ENCODE peak calls at places on chromosomes 11 and 22, in four cellular contexts. One of them, this sample, is unnamed.
A peak's percentile ranks its signal among the peaks of the same experiment; 100 is the strongest.

GRCh38 chr11:2320591-2321310 is 18.9 kb downstream of the TSPAN32 start:
- DNase-seq in GM12878: no peak
- DNase-seq in H1: no peak
- DNase-seq in HepG2: no peak
- DNase-seq in this sample: no peak

GRCh38 chr22:27238935-27239510 is 562.5 kb downstream of the MN1 start:
- DNase-seq in H1: no peak
- DNase-seq in HepG2: no peak
- DNase-seq in GM12878: no peak
- DNase-seq in this sample: peak; percentile 24

GRCh38 chr22:44566911-44567310 is 68.9 kb upstream of the RTL6 start:
- DNase-seq in H1: no peak
- DNase-seq in HepG2: no peak
- DNase-seq in GM12878: no peak
- DNase-seq in this sample: no peak

GRCh38 chr11:113618360-113618759 is 87.7 kb downstream of the TMPRSS5 start:
- DNase-seq in HepG2: no peak
- DNase-seq in H1: no peak
- DNase-seq in GM12878: no peak
- DNase-seq in this sample: no peak

GRCh38 chr11:77130763-77131513 is 2.9 kb downstream of the MYO7A start:
- DNase-seq in H1: no peak
- DNase-seq in GM12878: no peak
- DNase-seq in HepG2: peak; percentile 82
- DNase-seq in this sample: no peak

GRCh38 chr11:18972336-18972735 is 33.1 kb upstream of the MRGPRX1 start:
- DNase-seq in H1: no peak
- DNase-seq in GM12878: no peak
- DNase-seq in HepG2: no peak
- DNase-seq in this sample: no peak

GRCh38 chr11:64933935-64934693 is 1.6 kb downstream of the GPHA2 start:
- DNase-seq in GM12878: no peak
- DNase-seq in H1: no peak
- DNase-seq in HepG2: no peak
- DNase-seq in this sample: no peak

GRCh38 chr11:576791-577610 is 731 bp downstream of the PHRF1 start:
- DNase-seq in HepG2: no peak
- DNase-seq in H1: no peak
- DNase-seq in GM12878: no peak
- DNase-seq in this sample: no peak

GRCh38 chr11:69978841-69979614 is 99.1 kb upstream of the ANO1 start:
- DNase-seq in GM12878: no peak
- DNase-seq in H1: no peak
- DNase-seq in HepG2: no peak
- DNase-seq in this sample: no peak

GRCh38 chr22:43006753-43007152 is 8.2 kb downstream of the PACSIN2 start:
- DNase-seq in HepG2: no peak
- DNase-seq in GM12878: no peak
- DNase-seq in H1: no peak
- DNase-seq in this sample: peak; percentile 23

GRCh38 chr22:37282385-37282677 is at the start of gene CYTH4:
- DNase-seq in HepG2: no peak
- DNase-seq in H1: no peak
- DNase-seq in GM12878: no peak
- DNase-seq in this sample: peak; percentile 38

GRCh38 chr11:2746401-2747230 is 46.8 kb upstream of the KCNQ1OT1 start:
- DNase-seq in GM12878: no peak
- DNase-seq in H1: no peak
- DNase-seq in HepG2: no peak
- DNase-seq in this sample: no peak

GRCh38 chr11:61711493-61711892 is 31.3 kb downstream of the DAGLA start:
- DNase-seq in GM12878: no peak
- DNase-seq in HepG2: no peak
- DNase-seq in H1: no peak
- DNase-seq in this sample: no peak

GRCh38 chr11:107956543-107956942 is 28.3 kb downstream of the RAB39A start:
- DNase-seq in GM12878: no peak
- DNase-seq in HepG2: no peak
- DNase-seq in H1: no peak
- DNase-seq in this sample: no peak

GRCh38 chr22:17707526-17707925 is 66.7 kb downstream of the BID start:
- DNase-seq in H1: no peak
- DNase-seq in HepG2: no peak
- DNase-seq in GM12878: no peak
- DNase-seq in this sample: no peak

GRCh38 chr22:38074181-38075104 is 9.5 kb downstream of the SLC16A8 start:
- DNase-seq in HepG2: no peak
- DNase-seq in GM12878: no peak
- DNase-seq in H1: peak; percentile 87
- DNase-seq in this sample: no peak

GRCh38 chr11:120260616-120261015 is 20.7 kb downstream of the POU2F3 start:
- DNase-seq in H1: no peak
- DNase-seq in GM12878: no peak
- DNase-seq in HepG2: no peak
- DNase-seq in this sample: no peak

GRCh38 chr11:93838967-93839366 is 11.5 kb downstream of the VSTM5 start:
- DNase-seq in GM12878: no peak
- DNase-seq in H1: no peak
- DNase-seq in HepG2: peak; percentile 12
- DNase-seq in this sample: no peak

GRCh38 chr11:68950776-68951175 is 30.0 kb downstream of the MRGPRD start:
- DNase-seq in HepG2: no peak
- DNase-seq in H1: peak; percentile 60
- DNase-seq in GM12878: no peak
- DNase-seq in this sample: no peak

GRCh38 chr11:79088967-79089366 is 351.9 kb downstream of the TENM4 start:
- DNase-seq in HepG2: no peak
- DNase-seq in H1: no peak
- DNase-seq in GM12878: no peak
- DNase-seq in this sample: no peak

GRCh38 chr11:44446341-44446712 is 119.1 kb upstream of the CD82 start:
- DNase-seq in GM12878: no peak
- DNase-seq in H1: no peak
- DNase-seq in HepG2: no peak
- DNase-seq in this sample: no peak

GRCh38 chr22:43110927-43111623 is 525 bp downstream of the BIK start:
- DNase-seq in H1: peak; percentile 75
- DNase-seq in HepG2: no peak
- DNase-seq in GM12878: no peak
- DNase-seq in this sample: no peak

GRCh38 chr11:117185739-117186430 is 7.3 kb downstream of the SIDT2 start:
- DNase-seq in HepG2: no peak
- DNase-seq in H1: no peak
- DNase-seq in GM12878: peak; percentile 28
- DNase-seq in this sample: no peak

GRCh38 chr11:102225689-102226562 is 91.4 kb upstream of the BIRC3 start:
- DNase-seq in HepG2: peak; percentile 28
- DNase-seq in GM12878: no peak
- DNase-seq in H1: no peak
- DNase-seq in this sample: no peak

GRCh38 chr22:39923689-39924088 is 22.8 kb downstream of the GRAP2 start:
- DNase-seq in H1: no peak
- DNase-seq in GM12878: no peak
- DNase-seq in HepG2: no peak
- DNase-seq in this sample: no peak

DNA sequence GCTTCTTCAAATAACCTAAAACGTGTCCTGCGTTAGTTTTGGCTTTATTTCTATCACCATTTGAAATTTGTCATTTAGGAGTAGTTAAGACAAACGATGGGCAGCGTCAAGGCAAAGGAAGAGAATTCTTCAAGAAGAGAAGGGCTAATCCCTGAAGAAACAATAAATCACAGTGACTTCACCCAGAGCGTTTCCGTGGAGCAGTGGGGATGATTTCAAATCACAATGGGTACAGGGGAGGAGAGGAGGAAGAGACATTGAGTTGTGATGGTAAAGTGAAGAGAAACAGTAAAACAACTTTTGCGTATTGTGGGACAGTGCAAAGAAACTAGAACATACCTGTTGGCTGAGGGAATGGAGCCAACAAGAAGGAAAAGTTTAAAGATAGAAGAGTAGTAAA is 9.7 kb downstream of the PDGFD start:
- DNase-seq in HepG2: no peak
- DNase-seq in H1: no peak
- DNase-seq in GM12878: no peak
- DNase-seq in this sample: no peak
- TF ChIP-seq ATF3 in HepG2: no peak
- TF ChIP-seq ATF3 in H1: no peak
- TF ChIP-seq ATF3 in GM12878: no peak
- TF ChIP-seq ATF3 in this sample: no peak

GRCh38 chr11:10633261-10633660 is 60.3 kb downstream of the IRAG1 start:
- DNase-seq in HepG2: no peak
- DNase-seq in H1: no peak
- DNase-seq in GM12878: no peak
- DNase-seq in this sample: no peak

GRCh38 chr11:10631761-10632160 is 61.8 kb downstream of the IRAG1 start:
- DNase-seq in GM12878: no peak
- DNase-seq in H1: peak; percentile 22
- DNase-seq in HepG2: no peak
- DNase-seq in this sample: no peak

GRCh38 chr11:10629431-10630002 is 61.1 kb upstream of the LYVE1 start:
- DNase-seq in H1: peak; percentile 34
- DNase-seq in HepG2: no peak
- DNase-seq in GM12878: no peak
- DNase-seq in this sample: no peak

GRCh38 chr11:10634407-10634806 is 59.1 kb downstream of the IRAG1 start:
- DNase-seq in GM12878: no peak
- DNase-seq in HepG2: no peak
- DNase-seq in H1: no peak
- DNase-seq in this sample: no peak

DNA sequence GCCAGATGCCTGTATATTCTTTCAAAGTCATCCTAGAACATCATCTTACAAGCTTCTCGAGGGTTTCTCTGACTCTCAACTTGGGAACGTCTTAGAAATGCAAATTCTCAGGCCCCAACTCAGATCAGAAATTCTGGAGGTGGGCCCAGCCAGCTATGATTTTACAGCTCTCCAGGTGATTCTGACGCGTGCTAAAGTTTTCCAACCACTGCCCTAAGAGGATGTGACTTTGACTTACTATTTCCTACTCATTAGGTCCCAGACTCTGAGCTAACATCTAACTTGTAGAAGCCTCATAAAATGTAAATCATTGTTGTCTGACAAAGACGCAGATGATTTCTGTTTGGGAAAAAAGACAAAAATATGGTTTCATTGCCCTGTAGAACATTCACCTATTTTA is 61.1 kb downstream of the IRAG1 start:
- DNase-seq in HepG2: no peak
- DNase-seq in GM12878: no peak
- DNase-seq in H1: peak; percentile 8
- DNase-seq in this sample: no peak
- TF ChIP-seq CBX5 in HepG2: no peak
- TF ChIP-seq CBX5 in GM12878: no peak
- TF ChIP-seq CBX5 in H1: no peak
- TF ChIP-seq CBX5 in this sample: no peak

GRCh38 chr22:49577168-49578060 is 250.3 kb downstream of the BRD1 start:
- DNase-seq in H1: peak; percentile 41
- DNase-seq in HepG2: no peak
- DNase-seq in GM12878: no peak
- DNase-seq in this sample: no peak
- TF ChIP-seq ATF3 in H1: no peak
- TF ChIP-seq ATF3 in HepG2: no peak
- TF ChIP-seq ATF3 in GM12878: no peak
- TF ChIP-seq ATF3 in this sample: no peak

GRCh38 chr11:71140206-71140919 is 112.0 kb downstream of the SHANK2 start:
- DNase-seq in H1: no peak
- DNase-seq in HepG2: no peak
- DNase-seq in GM12878: no peak
- DNase-seq in this sample: no peak
- TF ChIP-seq CBX5 in H1: no peak
- TF ChIP-seq CBX5 in HepG2: no peak
- TF ChIP-seq CBX5 in GM12878: no peak
- TF ChIP-seq CBX5 in this sample: no peak

GRCh38 chr22:25815561-25815960 is 73.6 kb downstream of the MYO18B start:
- DNase-seq in H1: no peak
- DNase-seq in GM12878: no peak
- DNase-seq in HepG2: no peak
- DNase-seq in this sample: no peak
- TF ChIP-seq ATF3 in H1: no peak
- TF ChIP-seq ATF3 in GM12878: no peak
- TF ChIP-seq ATF3 in HepG2: no peak
- TF ChIP-seq ATF3 in this sample: no peak

GRCh38 chr11:34169664-34170063 is 64.2 kb downstream of the NAT10 start:
- DNase-seq in HepG2: no peak
- DNase-seq in GM12878: no peak
- DNase-seq in H1: no peak
- DNase-seq in this sample: no peak
- TF ChIP-seq CBX5 in HepG2: no peak
- TF ChIP-seq CBX5 in GM12878: no peak
- TF ChIP-seq CBX5 in H1: no peak
- TF ChIP-seq CBX5 in this sample: no peak

GRCh38 chr11:58592760-58593472 is 14.1 kb downstream of the ZFP91 start:
- DNase-seq in GM12878: no peak
- DNase-seq in HepG2: no peak
- DNase-seq in H1: no peak
- DNase-seq in this sample: no peak
- TF ChIP-seq ATF3 in GM12878: no peak
- TF ChIP-seq ATF3 in HepG2: no peak
- TF ChIP-seq ATF3 in H1: no peak
- TF ChIP-seq ATF3 in this sample: no peak

DNA sequence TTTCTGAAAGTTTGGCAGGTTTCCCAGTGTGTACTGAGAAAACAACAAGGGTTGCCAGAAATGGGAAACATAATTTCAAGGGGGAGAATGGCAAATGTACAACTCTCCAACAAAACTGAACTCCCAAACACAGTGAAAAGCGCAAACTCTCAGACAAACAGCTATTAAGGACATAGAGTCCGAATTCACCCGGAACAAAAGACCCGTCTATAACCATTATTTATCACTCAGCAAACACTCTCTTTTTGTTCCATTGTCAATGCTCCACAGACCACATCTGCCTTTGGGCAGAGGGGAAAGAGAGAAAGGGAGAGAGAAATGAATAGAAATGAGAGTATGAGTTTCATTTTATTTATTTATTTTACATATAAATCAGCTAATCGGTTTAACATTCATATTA is 21.7 kb downstream of the KIRREL3 start:
- DNase-seq in H1: no peak
- DNase-seq in GM12878: no peak
- DNase-seq in HepG2: no peak
- DNase-seq in this sample: no peak
- TF ChIP-seq CBX5 in H1: no peak
- TF ChIP-seq CBX5 in GM12878: no peak
- TF ChIP-seq CBX5 in HepG2: no peak
- TF ChIP-seq CBX5 in this sample: no peak

DNA sequence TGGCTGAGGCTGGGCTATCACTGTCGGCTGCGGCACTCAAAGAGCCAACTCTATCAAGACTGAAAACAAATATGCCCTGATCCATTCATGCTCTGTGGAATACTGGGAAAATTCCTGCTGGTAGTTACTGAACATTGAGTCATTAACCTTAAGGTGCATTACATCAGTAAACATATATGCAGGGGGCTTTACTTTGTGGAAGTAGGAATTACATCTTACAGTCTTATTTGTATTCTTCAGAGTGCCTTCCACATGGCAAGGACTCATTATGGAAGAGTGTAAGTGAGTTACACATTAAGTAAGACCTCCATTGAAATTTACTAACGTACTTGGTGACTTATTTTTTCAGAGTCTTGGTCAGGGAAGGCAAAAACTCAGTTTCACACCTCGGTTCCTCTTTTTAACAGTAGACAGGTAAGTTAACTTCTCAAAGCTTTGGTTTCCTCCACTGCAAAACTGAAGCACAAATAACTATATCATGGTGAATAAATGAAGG is 4.5 kb downstream of the OR5B21 start:
- DNase-seq in GM12878: peak; percentile 51
- DNase-seq in HepG2: no peak
- DNase-seq in H1: no peak
- DNase-seq in this sample: no peak
- TF ChIP-seq ATF3 in GM12878: no peak
- TF ChIP-seq ATF3 in HepG2: no peak
- TF ChIP-seq ATF3 in H1: no peak
- TF ChIP-seq ATF3 in this sample: no peak